ENCODE peak calls at places on chromosomes 6 and 20, in eight cellular contexts. B is cardiac muscle cell, S is H9, X is Peyer's patch, I is SJCRH30, F is dorsolateral prefrontal cortex, O is right cardiac atrium, C is breast epithelium. Y is an unnamed sample.
A peak's percentile ranks its signal among the peaks of the same experiment; 100 is the strongest.

GRCh38 chr6:111564482-111564945 is 41.2 kb downstream of the TRAF3IP2 start:
- DNase-seq in O (peak; percentile 62), F (peak; percentile 50), X (no peak), B (no peak), C (peak; percentile 45), I (peak; percentile 47), S (no peak), Y (no peak)

GRCh38 chr6:30150151-30150550 is 10.9 kb downstream of the TRIM10 start:
- DNase-seq in B (no peak), F (no peak), X (no peak), I (no peak), O (no peak), S (no peak), C (no peak), Y (no peak)

GRCh38 chr6:158060447-158061360 is 79.0 kb downstream of the SYNJ2 start:
- DNase-seq in I (no peak), X (peak; percentile 61), S (no peak), C (peak; percentile 91), B (no peak), F (no peak), O (peak; percentile 94), Y (no peak)

GRCh38 chr6:135228486-135228885 is 47.4 kb downstream of the MYB start:
- DNase-seq in I (no peak), S (no peak), X (no peak), C (no peak), B (no peak), F (no peak), O (no peak), Y (no peak)

GRCh38 chr6:111423960-111424846 is 58.8 kb downstream of the REV3L start:
- DNase-seq in C (no peak), F (no peak), S (no peak), I (peak; percentile 20), O (peak; percentile 53), B (peak; percentile 19), X (no peak), Y (peak; percentile 21)

GRCh38 chr20:64033981-64034493 is 1.9 kb upstream of the C20orf204 start:
- DNase-seq in I (no peak), S (no peak), C (no peak), F (no peak), O (peak; percentile 78), X (no peak), B (no peak), Y (no peak)

GRCh38 chr6:163296835-163297519 is 117.5 kb upstream of the QKI start:
- DNase-seq in C (no peak), I (peak; percentile 65), F (no peak), B (peak; percentile 79), O (no peak), S (no peak), X (no peak), Y (no peak)

GRCh38 chr20:38685853-38686473 is 38.3 kb upstream of the SLC32A1 start:
- DNase-seq in X (no peak), I (peak; percentile 75), F (no peak), O (peak; percentile 67), B (peak; percentile 83), S (peak; percentile 74), C (no peak), Y (no peak)

GRCh38 chr6:68235192-68235812 is 399.8 kb upstream of the ADGRB3 start:
- DNase-seq in X (no peak), I (no peak), O (no peak), B (no peak), F (no peak), S (no peak), C (no peak), Y (no peak)

GRCh38 chr20:9615766-9616454 is 101.5 kb downstream of the LAMP5 start:
- DNase-seq in I (no peak), X (no peak), B (no peak), O (no peak), S (no peak), C (no peak), F (no peak), Y (no peak)

GRCh38 chr6:107625264-107625663 is 135.3 kb downstream of the SOBP start:
- DNase-seq in O (no peak), I (peak; percentile 90), B (no peak), C (no peak), X (no peak), F (no peak), S (no peak), Y (no peak)

GRCh38 chr6:18047406-18047805 is 60.0 kb upstream of the KIF13A start:
- DNase-seq in F (no peak), B (no peak), I (no peak), S (no peak), O (no peak), X (no peak), C (no peak), Y (no peak)

GRCh38 chr20:23245553-23246128 is 105.0 kb upstream of the NXT1 start:
- DNase-seq in S (peak; percentile 78), F (no peak), B (peak; percentile 58), X (peak; percentile 63), C (no peak), O (peak; percentile 84), I (no peak), Y (no peak)

GRCh38 chr6:125867483-125867935 is 76.7 kb downstream of the NCOA7 start:
- DNase-seq in S (peak; percentile 86), F (no peak), O (no peak), B (no peak), C (peak; percentile 89), X (no peak), I (no peak), Y (no peak)

GRCh38 chr6:16276991-16277981 is 38.9 kb downstream of the GMPR start:
- DNase-seq in X (peak; percentile 73), S (peak; percentile 87), O (peak; percentile 87), C (peak; percentile 70), I (peak; percentile 91), B (peak; percentile 92), F (no peak), Y (no peak)

GRCh38 chr6:46935687-46936086 is 13.9 kb upstream of the ADGRF5 start:
- DNase-seq in I (peak; percentile 77), O (no peak), F (no peak), X (no peak), B (peak; percentile 27), S (peak; percentile 62), C (no peak), Y (no peak)

GRCh38 chr6:30259140-30260035 is 46.2 kb upstream of the TRIM26 start:
- DNase-seq in B (peak; percentile 85), C (peak; percentile 58), X (peak; percentile 86), O (peak; percentile 84), I (peak; percentile 42), S (peak; percentile 88), F (peak; percentile 55), Y (peak; percentile 30)

GRCh38 chr20:59519707-59520014 is 84.7 kb upstream of the PHACTR3 start:
- DNase-seq in O (no peak), F (no peak), S (no peak), I (no peak), C (no peak), B (no peak), X (no peak), Y (no peak)

GRCh38 chr20:6298049-6298448 is 175.2 kb upstream of the FERMT1 start:
- DNase-seq in F (no peak), I (no peak), X (no peak), C (no peak), O (peak; percentile 61), B (peak; percentile 93), S (no peak), Y (no peak)

DNA sequence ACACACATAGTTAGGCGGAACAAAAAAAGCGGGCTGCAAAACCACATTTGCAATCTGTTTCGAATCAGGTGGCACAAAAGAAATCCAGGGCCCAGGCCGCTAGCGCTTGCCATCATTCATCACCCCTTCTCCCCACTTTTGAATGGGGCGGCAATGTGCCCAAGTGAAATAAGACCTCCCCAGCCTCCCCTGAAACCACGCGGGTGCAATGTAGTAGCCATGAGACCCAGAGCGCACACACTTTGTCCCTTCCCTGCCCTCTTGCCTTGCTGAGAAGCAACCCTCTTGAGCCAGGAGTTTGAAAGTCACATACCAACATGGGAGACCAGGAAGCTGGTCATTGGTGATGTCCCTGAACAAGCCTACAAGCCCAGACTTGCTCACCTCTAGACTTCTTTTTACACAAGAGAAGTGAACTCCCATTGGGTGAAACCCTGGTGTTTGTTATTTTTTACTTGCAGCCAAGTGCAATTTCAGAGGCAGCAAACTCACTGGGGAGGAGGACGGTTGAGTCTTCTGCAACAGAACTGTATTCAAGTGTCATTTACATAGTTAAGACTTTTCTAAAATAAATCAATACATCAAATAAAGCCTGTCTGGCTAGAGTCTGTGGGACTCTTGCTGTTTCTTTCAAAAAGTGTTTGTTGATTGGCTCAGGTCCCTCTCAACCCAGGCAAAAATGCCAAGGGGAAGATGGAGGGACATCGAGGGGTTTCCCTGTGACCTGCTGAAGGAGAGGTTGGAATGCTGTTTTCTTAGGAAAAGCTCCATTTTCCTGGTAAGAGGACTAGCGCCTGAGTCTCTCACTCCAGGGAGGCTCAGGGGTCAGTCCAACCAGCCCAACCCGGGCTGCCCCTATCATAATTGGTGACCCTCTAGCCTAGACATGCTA is 138.1 kb upstream of the PTPN1 start:
- DNase-seq in F (no peak), C (no peak), S (no peak), O (no peak), B (no peak), X (no peak), I (no peak), Y (no peak)
- H3K27ac ChIP-seq in F (no peak overlapping the region), C (no peak overlapping the region), S (no peak overlapping the region), O (no peak overlapping the region), B (no peak overlapping the region), X (no peak overlapping the region), I (peak overlapping the region; percentile 31), Y (no peak overlapping the region)

GRCh38 chr20:1462001-1462400 is 4.6 kb downstream of the NSFL1C start:
- DNase-seq in C (no peak), X (no peak), S (no peak), F (no peak), O (no peak), I (no peak), B (no peak), Y (no peak)
- H3K27ac ChIP-seq in C (no peak overlapping the region), X (no peak overlapping the region), S (no peak overlapping the region), F (no peak overlapping the region), O (no peak overlapping the region), I (no peak overlapping the region), B (no peak overlapping the region), Y (no peak overlapping the region)

GRCh38 chr6:143506199-143506598 is 5.3 kb downstream of the FUCA2 start:
- DNase-seq in B (no peak), S (no peak), C (no peak), X (no peak), F (no peak), I (no peak), O (no peak), Y (no peak)

GRCh38 chr6:143504369-143504768 is 7.2 kb downstream of the FUCA2 start:
- DNase-seq in B (no peak), S (no peak), C (no peak), X (no peak), F (no peak), O (no peak), I (no peak), Y (no peak)

GRCh38 chr6:143505111-143505510 is 6.4 kb downstream of the FUCA2 start:
- DNase-seq in X (no peak), I (no peak), O (no peak), S (no peak), C (no peak), B (no peak), F (no peak), Y (no peak)

GRCh38 chr6:143506620-143507019 is 4.9 kb downstream of the FUCA2 start:
- DNase-seq in C (no peak), F (no peak), S (no peak), I (no peak), B (no peak), O (no peak), X (no peak), Y (no peak)

GRCh38 chr6:143505537-143505936 is 6.0 kb downstream of the FUCA2 start:
- DNase-seq in B (no peak), X (no peak), S (no peak), C (no peak), O (no peak), I (no peak), F (no peak), Y (no peak)
- H3K27ac ChIP-seq in B (no peak overlapping the region), X (no peak overlapping the region), S (no peak overlapping the region), C (no peak overlapping the region), O (no peak overlapping the region), I (no peak overlapping the region), F (no peak overlapping the region), Y (no peak overlapping the region)

GRCh38 chr20:57062241-57062640 is 204.2 kb downstream of the BMP7 start:
- DNase-seq in S (no peak), C (no peak), B (no peak), I (no peak), O (no peak), X (no peak), F (no peak), Y (no peak)
- H3K27ac ChIP-seq in S (no peak overlapping the region), C (no peak overlapping the region), B (no peak overlapping the region), I (no peak overlapping the region), O (no peak overlapping the region), X (no peak overlapping the region), F (no peak overlapping the region), Y (no peak overlapping the region)